ENCODE peak calls at places on chromosomes 11 and 22, in nine cellular contexts. X is spleen, T is smooth muscle cell of the brain vasculature, Z is cardiac muscle cell, L is anterior cingulate cortex, B is T-helper 9 cell, U is renal cortical epithelial cell, O is left colon, G is type B pancreatic cell. I is an unnamed sample.

GRCh38 chr11:16811136-16812020 is 72.9 kb downstream of the C11orf58 start:
- DNase-seq in Z (no peak), X (peak; percentile 53), G (no peak), O (no peak), T (no peak), U (no peak), B (no peak), L (no peak), I (no peak)

GRCh38 chr22:19597399-19597735 is 73.2 kb upstream of the CLDN5 start:
- DNase-seq in O (no peak), B (no peak), G (no peak), L (no peak), U (no peak), Z (no peak), T (no peak), X (peak; percentile 45), I (no peak)

GRCh38 chr11:2913029-2913431 is 16.2 kb downstream of the PHLDA2 start:
- DNase-seq in G (no peak), O (no peak), X (no peak), U (peak; percentile 47), Z (peak; percentile 26), L (no peak), T (no peak), B (no peak), I (no peak)

GRCh38 chr11:47409440-47410403 is 1.3 kb downstream of the SLC39A13 start:
- DNase-seq in O (no peak), U (peak; percentile 36), T (no peak), B (no peak), Z (no peak), X (peak; percentile 82), G (no peak), L (no peak), I (no peak)

GRCh38 chr11:122559734-122560382 is 95.7 kb upstream of the UBASH3B start:
- DNase-seq in U (no peak), G (no peak), T (no peak), B (no peak), L (no peak), Z (peak; percentile 8), X (no peak), O (no peak), I (no peak)

GRCh38 chr22:20600137-20600673 is 92.8 kb downstream of the MED15 start:
- DNase-seq in O (no peak), L (no peak), B (no peak), T (no peak), G (no peak), U (no peak), Z (no peak), X (no peak), I (no peak)

GRCh38 chr11:118572914-118573550 is 823 bp downstream of the ARCN1 start:
- DNase-seq in G (peak; percentile 51), L (no peak), O (no peak), B (no peak), T (no peak), Z (peak; percentile 46), U (peak; percentile 33), X (no peak), I (peak; percentile 29)

GRCh38 chr11:11618973-11619435 is 2.8 kb downstream of the GALNT18 start:
- DNase-seq in U (no peak), O (no peak), G (no peak), B (no peak), L (no peak), Z (no peak), X (no peak), T (no peak), I (no peak)

GRCh38 chr11:126747315-126747714 is 253.3 kb downstream of the KIRREL3 start:
- DNase-seq in T (no peak), B (no peak), X (no peak), Z (no peak), U (no peak), L (no peak), O (no peak), G (no peak), I (no peak)

GRCh38 chr11:31958086-31958735 is 132.7 kb upstream of the RCN1 start:
- DNase-seq in U (no peak), T (no peak), B (peak; percentile 46), X (peak; percentile 80), L (no peak), O (no peak), Z (peak; percentile 71), G (peak; percentile 76), I (peak; percentile 62)

GRCh38 chr11:102824541-102824940 is 18.9 kb downstream of the MMP3 start:
- DNase-seq in T (no peak), G (no peak), Z (no peak), X (no peak), L (no peak), U (no peak), O (no peak), B (no peak), I (no peak)

GRCh38 chr22:23744001-23744400 is 6.9 kb downstream of the ZNF70 start:
- DNase-seq in O (no peak), G (no peak), Z (no peak), X (no peak), B (no peak), T (no peak), L (no peak), U (no peak), I (no peak)

GRCh38 chr11:75563978-75564552 is 2.0 kb downstream of the SERPINH1 start:
- DNase-seq in G (peak; percentile 79), L (no peak), X (no peak), U (peak; percentile 43), T (no peak), O (peak; percentile 56), Z (peak; percentile 91), B (no peak), I (no peak)

GRCh38 chr11:134736251-134737072 is 324.4 kb upstream of the B3GAT1 start:
- DNase-seq in U (no peak), L (no peak), X (peak; percentile 52), T (no peak), G (no peak), Z (no peak), O (no peak), B (no peak), I (no peak)

GRCh38 chr11:128214263-128214662 is 373.1 kb downstream of the ETS1 start:
- DNase-seq in O (no peak), L (no peak), X (no peak), G (no peak), B (no peak), T (no peak), Z (no peak), U (no peak), I (no peak)

GRCh38 chr11:44725016-44725651 is 1.6 kb upstream of the TSPAN18 start:
- DNase-seq in O (no peak), U (no peak), L (no peak), X (no peak), G (no peak), T (no peak), Z (no peak), B (no peak), I (no peak)

GRCh38 chr11:20119315-20119714 is 41.0 kb downstream of the DBX1 start:
- DNase-seq in T (no peak), U (no peak), B (no peak), X (no peak), Z (no peak), G (no peak), L (no peak), O (no peak), I (no peak)

GRCh38 chr22:37752189-37753061 is 55.3 kb upstream of the GCAT start:
- DNase-seq in G (no peak), T (peak; percentile 86), B (no peak), O (peak; percentile 88), L (no peak), X (peak; percentile 88), U (peak; percentile 93), Z (peak; percentile 99), I (peak; percentile 85)

GRCh38 chr11:85826096-85826855 is 15.3 kb upstream of the SYTL2 start:
- DNase-seq in B (no peak), L (no peak), G (no peak), T (no peak), X (no peak), U (no peak), Z (peak; percentile 35), O (peak; percentile 36), I (no peak)

GRCh38 chr11:46858920-46859531 is 12.9 kb upstream of the CKAP5 start:
- DNase-seq in X (no peak), T (no peak), Z (no peak), B (no peak), O (no peak), G (no peak), U (no peak), L (no peak), I (no peak)

GRCh38 chr11:86487670-86488069 is 113.0 kb downstream of the CCDC81 start:
- DNase-seq in X (no peak), T (no peak), U (no peak), Z (no peak), O (no peak), G (no peak), B (no peak), L (no peak), I (no peak)

GRCh38 chr11:63573881-63574855 is 11.0 kb upstream of the PLAAT2 start:
- DNase-seq in U (peak; percentile 65), O (peak; percentile 87), Z (peak; percentile 95), X (no peak), L (no peak), G (no peak), T (peak; percentile 84), B (no peak), I (peak; percentile 84)

GRCh38 chr11:122617297-122617696 is 38.2 kb upstream of the UBASH3B start:
- DNase-seq in U (peak; percentile 43), T (no peak), L (no peak), B (no peak), G (no peak), O (no peak), Z (no peak), X (no peak), I (no peak)

GRCh38 chr11:79081441-79082124 is 359.2 kb downstream of the TENM4 start:
- DNase-seq in U (peak; percentile 91), L (no peak), T (no peak), O (no peak), G (no peak), Z (no peak), X (no peak), B (no peak), I (no peak)

GRCh38 chr22:28123989-28124766 is 205.1 kb upstream of the PITPNB start:
- DNase-seq in T (no peak), L (no peak), G (no peak), Z (no peak), O (no peak), U (no peak), X (no peak), B (no peak), I (no peak)

GRCh38 chr11:19557720-19558140 is 154.9 kb upstream of the NAV2 start:
- DNase-seq in G (peak; percentile 85), X (peak; percentile 89), B (peak; percentile 66), O (peak; percentile 62), U (peak; percentile 45), Z (peak; percentile 79), L (peak; percentile 23), T (peak; percentile 56), I (peak; percentile 89)

GRCh38 chr11:1223346-1224108 is 661 bp downstream of the MUC5B start:
- DNase-seq in X (peak; percentile 61), L (no peak), Z (no peak), G (peak; percentile 68), B (no peak), O (peak; percentile 33), U (no peak), T (no peak), I (peak; percentile 41)

GRCh38 chr22:40826984-40827741 is 8.0 kb upstream of the SLC25A17 start:
- DNase-seq in T (no peak), U (peak; percentile 58), L (no peak), X (no peak), O (no peak), Z (no peak), B (no peak), G (no peak), I (no peak)

GRCh38 chr22:46483353-46483752 is 54.1 kb downstream of the CELSR1 start:
- DNase-seq in B (no peak), Z (no peak), X (no peak), L (no peak), U (peak; percentile 40), T (no peak), O (no peak), G (no peak), I (no peak)

GRCh38 chr22:46538816-46539163 is 1.4 kb upstream of the CELSR1 start:
- DNase-seq in G (no peak), O (no peak), U (no peak), Z (peak; percentile 61), B (no peak), X (no peak), T (no peak), L (no peak), I (no peak)

GRCh38 chr11:1208361-1209261 is 14.3 kb upstream of the MUC5B start:
- DNase-seq in L (no peak), U (no peak), X (peak; percentile 61), Z (no peak), O (no peak), T (no peak), G (peak; percentile 67), B (no peak), I (no peak)

I was measured in colonic mucosa.